ENCODE peak calls at places on chromosomes 11 and 22, in five cellular contexts. J is IMR-90, P is gastrocnemius medialis, T is HCT116, X is A549. H is an unnamed sample.

GRCh38 chr22:25644122-25644521 is 79.6 kb downstream of the GRK3 start:
- ATAC-seq in T (no peak), P (no peak), X (no peak), J (no peak), H (no peak)

GRCh38 chr11:134784525-134784924 is 372.5 kb upstream of the B3GAT1 start:
- ATAC-seq in T (no peak), X (no peak), P (no peak), J (no peak), H (no peak)

GRCh38 chr22:22865311-22866072 is 22.1 kb upstream of the IGLL5 start:
- ATAC-seq in P (no peak), X (no peak), T (no peak), J (no peak), H (peak)

GRCh38 chr11:101439488-101439887 is 144.3 kb downstream of the TRPC6 start:
- ATAC-seq in T (peak), J (no peak), X (no peak), P (no peak), H (no peak)

GRCh38 chr11:117316197-117316961 is at the start of gene BACE1:
- ATAC-seq in J (peak), X (peak), P (peak), T (peak), H (peak)

GRCh38 chr11:78226684-78227680 is 38.3 kb downstream of the USP35 start:
- ATAC-seq in X (no peak), T (no peak), J (no peak), P (no peak), H (no peak)

GRCh38 chr11:11229691-11230090 is 123.4 kb downstream of the CSNK2A3 start:
- ATAC-seq in P (no peak), X (no peak), J (no peak), T (no peak), H (no peak)

GRCh38 chr11:80048513-80048912 is 607.7 kb upstream of the TENM4 start:
- ATAC-seq in P (peak), J (no peak), X (no peak), T (no peak), H (peak)

GRCh38 chr11:110505514-110506284 is 76.0 kb downstream of the FDX1 start:
- ATAC-seq in X (no peak), J (no peak), P (no peak), T (no peak), H (no peak)

GRCh38 chr22:32050678-32051515 is 7.8 kb downstream of the SLC5A1 start:
- ATAC-seq in J (peak), X (peak), T (peak), P (peak), H (peak)

GRCh38 chr11:46664612-46665011 is 35.8 kb downstream of the ARHGAP1 start:
- ATAC-seq in T (no peak), J (no peak), X (no peak), P (no peak), H (no peak)

GRCh38 chr22:35661377-35661937 is 13.2 kb downstream of the APOL6 start:
- ATAC-seq in X (no peak), J (peak), P (no peak), T (no peak), H (no peak)

GRCh38 chr22:31291403-31291715 is 929 bp downstream of the PIK3IP1 start:
- ATAC-seq in T (no peak), X (no peak), P (no peak), J (no peak), H (no peak)

GRCh38 chr11:65442952-65443351 is 20.4 kb downstream of the NEAT1 start:
- ATAC-seq in P (no peak), J (no peak), X (no peak), T (no peak), H (no peak)
- TF ChIP-seq POLR2A in P (no peak), J (peak), X (no peak), T (no peak), H (no peak)

GRCh38 chr11:120215634-120216033 is 4.8 kb downstream of the OAF start:
- ATAC-seq in X (no peak), J (peak), T (no peak), P (no peak), H (peak)
- TF ChIP-seq POLR2A in X (no peak), J (no peak), T (no peak), P (no peak), H (no peak)

DNA sequence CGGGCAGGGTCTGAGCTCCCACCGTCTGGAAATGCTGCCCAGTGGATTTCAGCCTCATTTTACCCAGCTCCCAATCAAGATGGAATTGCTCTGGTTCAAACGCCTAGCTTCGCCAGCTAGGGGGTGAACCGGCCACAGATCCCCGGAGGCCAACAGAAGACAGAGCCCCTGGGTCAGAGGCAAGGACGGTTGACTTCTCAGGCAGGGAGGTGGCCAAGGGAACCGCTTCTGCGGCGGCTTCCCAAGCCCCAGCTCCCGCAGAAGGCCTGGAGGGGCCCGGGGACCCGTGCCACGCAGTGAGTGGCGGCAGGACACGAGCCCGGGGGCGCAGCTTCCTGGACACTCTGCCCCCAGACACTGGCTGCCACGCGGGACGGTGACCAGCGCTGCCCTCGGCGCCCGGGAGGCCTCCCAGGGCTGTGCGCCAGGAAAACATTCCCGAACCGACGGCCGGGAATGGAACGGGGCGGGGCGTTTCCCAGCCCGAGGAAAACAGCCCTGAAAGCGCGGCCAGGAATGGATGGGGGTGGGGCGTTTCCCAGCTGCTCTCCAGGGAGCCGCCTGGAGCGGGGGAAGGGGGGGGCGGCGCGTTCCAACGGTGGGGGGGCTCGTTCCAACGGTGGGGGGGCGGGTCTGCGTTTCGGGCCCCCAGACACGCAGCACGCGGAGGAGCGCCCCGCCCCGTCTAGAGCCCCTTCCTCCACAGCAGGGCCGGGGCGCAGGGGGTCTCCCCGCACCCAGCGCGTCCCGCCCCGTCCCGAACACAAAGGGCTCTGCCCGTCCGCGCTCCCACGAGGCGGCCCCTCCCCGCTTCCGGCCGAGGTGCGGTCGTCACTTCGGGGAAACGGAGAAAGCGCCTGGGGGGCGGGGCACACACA is 13.5 kb upstream of the B4GALNT4 start:
- ATAC-seq in T (peak), X (peak), J (peak), P (peak), H (peak)
- TF ChIP-seq POLR2A in T (peak), X (peak), J (peak), P (peak), H (peak)

GRCh38 chr22:20126284-20127029 is 5.1 kb upstream of the ZDHHC8 start:
- ATAC-seq in X (no peak), T (no peak), J (no peak), P (no peak), H (no peak)

GRCh38 chr22:20124083-20124787 is 7.2 kb upstream of the TRMT2A start:
- ATAC-seq in J (no peak), T (no peak), X (no peak), P (no peak), H (no peak)

GRCh38 chr22:20125201-20126174 is 6.1 kb upstream of the ZDHHC8 start:
- ATAC-seq in P (no peak), J (no peak), T (no peak), X (no peak), H (no peak)

GRCh38 chr22:20121856-20122415 is 4.9 kb upstream of the TRMT2A start:
- ATAC-seq in T (no peak), X (no peak), J (no peak), P (no peak), H (no peak)

GRCh38 chr22:20123364-20124082 is 6.5 kb upstream of the TRMT2A start:
- ATAC-seq in T (no peak), J (no peak), X (no peak), P (no peak), H (no peak)
- TF ChIP-seq POLR2A in T (no peak), J (no peak), X (no peak), P (no peak), H (no peak)

DNA sequence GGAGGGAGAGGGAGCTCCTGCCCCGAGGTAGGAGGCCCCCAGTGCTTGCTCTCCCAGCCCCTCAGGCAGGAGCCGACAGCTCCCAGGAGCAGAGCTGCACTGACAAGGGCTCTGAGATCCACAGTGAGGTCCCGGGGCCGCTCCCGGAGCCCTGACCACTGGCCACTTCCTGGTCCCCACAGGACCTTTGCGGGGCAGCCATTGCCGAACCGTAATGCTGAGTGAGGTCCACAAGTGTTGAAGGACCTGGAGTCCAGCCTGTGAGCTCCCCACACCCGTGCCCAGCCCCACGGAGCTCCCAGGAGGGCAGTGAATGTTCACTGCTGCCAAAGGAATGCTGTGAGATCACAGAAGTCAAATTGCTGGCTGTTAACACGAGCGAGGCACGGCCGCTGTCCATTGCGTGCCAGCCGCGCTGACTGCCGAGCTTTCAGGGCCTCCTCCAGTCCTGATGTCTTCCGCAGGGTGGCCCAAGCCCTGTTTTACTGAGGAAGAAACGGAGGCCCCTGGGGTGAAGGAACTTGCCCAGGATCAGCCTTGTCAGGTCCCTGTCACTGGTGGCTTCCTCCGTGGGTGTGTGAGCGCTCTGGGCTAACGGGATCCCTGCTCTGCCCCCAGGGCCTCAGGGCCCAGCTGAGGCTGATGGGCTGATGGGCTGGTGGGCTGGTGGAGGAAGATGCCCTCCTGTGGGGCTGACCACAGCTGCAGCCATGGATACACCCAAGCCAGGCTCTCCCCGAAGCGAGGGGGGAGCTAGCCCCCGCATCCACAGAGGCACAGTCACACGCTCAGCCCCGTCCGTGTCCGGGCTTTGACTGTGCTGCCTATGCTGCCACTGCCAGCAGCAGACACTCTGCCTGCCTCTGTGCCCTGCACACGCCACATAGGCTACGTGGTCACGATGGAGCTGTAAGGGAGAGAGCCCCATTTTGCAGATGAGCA is 70.8 kb downstream of the WNT7B start:
- ATAC-seq in T (no peak), X (no peak), J (peak), P (peak), H (no peak)
- TF ChIP-seq POLR2A in T (no peak), X (no peak), J (no peak), P (no peak), H (no peak)

DNA sequence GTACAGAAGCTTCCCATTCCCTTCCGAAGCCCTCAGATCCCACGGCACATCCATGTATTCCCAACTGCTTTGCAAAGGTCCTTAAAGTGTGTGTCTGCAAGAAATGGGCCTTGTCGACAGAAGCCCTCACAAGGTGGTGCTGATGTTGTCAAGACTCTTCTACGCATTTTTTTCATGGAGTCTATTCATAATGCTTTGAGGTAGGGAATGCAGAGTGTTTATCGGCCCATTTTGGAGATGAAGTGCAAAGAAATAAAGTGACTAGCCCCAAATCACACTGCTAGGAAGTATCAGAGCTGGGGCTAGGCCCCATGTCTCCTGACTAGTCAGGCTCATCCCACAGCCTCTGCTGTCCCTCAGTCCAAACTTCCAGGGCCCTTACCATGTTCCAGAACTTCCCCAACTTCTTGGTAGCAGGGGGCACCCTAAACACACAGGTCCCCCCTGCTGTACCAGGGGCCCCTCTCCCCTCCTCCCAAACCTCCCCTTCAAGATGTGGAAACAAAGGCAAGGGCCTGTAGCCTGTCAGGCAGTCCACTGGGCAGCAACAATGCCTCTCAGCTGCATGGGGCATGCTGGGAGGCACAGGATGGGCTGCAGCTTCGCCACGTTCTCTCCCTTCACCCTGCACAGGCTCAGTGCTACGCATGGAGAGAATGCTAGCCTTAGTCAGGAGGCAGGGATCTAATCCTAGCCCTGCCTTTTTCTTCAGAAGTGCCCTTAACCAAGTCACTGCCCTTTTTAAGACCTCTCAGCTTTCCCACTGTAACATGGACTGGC is 7.8 kb downstream of the IL18BP start:
- ATAC-seq in X (no peak), T (no peak), P (no peak), J (no peak), H (no peak)
- TF ChIP-seq POLR2A in X (no peak), T (no peak), P (no peak), J (no peak), H (no peak)